ENCODE peak calls at places on chromosomes 12 and 14, in seven cellular contexts. G is retina; V is suprapubic skin; L is central memory CD4-positive, alpha-beta T cell; Y is D341Med; Q is amniotic stem cell; U is activated CD4-positive, alpha-beta T cell treated with anti-CD3 and anti-CD28 coated beads, Interleukin-2, amount 50 U/mL, for 1 hour. S is an unnamed sample.

GRCh38 chr14:50233335-50234250 is 2.2 kb upstream of the SOS2 start:
- DNase-seq in G (no peak), V (no peak), L (peak), Y (no peak), Q (no peak), U (peak), S (peak)

GRCh38 chr12:48307269-48307668 is 43.5 kb downstream of the ZNF641 start:
- DNase-seq in G (no peak), V (no peak), L (no peak), Y (no peak), Q (no peak), U (no peak), S (no peak)

GRCh38 chr12:92905258-92905810 is 23.8 kb downstream of the EEA1 start:
- DNase-seq in G (no peak), V (no peak), L (no peak), Y (no peak), Q (no peak), U (peak), S (no peak)

GRCh38 chr12:111653596-111653995 is 32.2 kb downstream of the BRAP start:
- DNase-seq in G (no peak), V (no peak), L (no peak), Y (no peak), Q (no peak), U (no peak), S (no peak)

GRCh38 chr12:52754135-52754534 is 23.0 kb downstream of the KRT76 start:
- DNase-seq in G (no peak), V (no peak), L (no peak), Y (no peak), Q (no peak), U (no peak), S (no peak)

GRCh38 chr12:5964913-5965900 is 20.1 kb upstream of the ANO2 start:
- DNase-seq in G (peak), V (no peak), L (no peak), Y (no peak), Q (no peak), U (no peak), S (no peak)

GRCh38 chr12:66008985-66009384 is 121.6 kb downstream of the LLPH start:
- DNase-seq in G (no peak), V (no peak), L (no peak), Y (no peak), Q (no peak), U (no peak), S (no peak)

GRCh38 chr12:51941011-51941561 is 10.4 kb upstream of the ACVR1B start:
- DNase-seq in G (peak), V (no peak), L (no peak), Y (peak), Q (peak), U (no peak), S (no peak)

GRCh38 chr14:103186894-103187586 is 63.8 kb downstream of the TNFAIP2 start:
- DNase-seq in G (peak), V (no peak), L (no peak), Y (no peak), Q (no peak), U (no peak), S (no peak)

GRCh38 chr12:61282790-61283575 is 977.2 kb upstream of the USP15 start:
- DNase-seq in G (no peak), V (no peak), L (no peak), Y (no peak), Q (no peak), U (no peak), S (no peak)

GRCh38 chr14:101980700-101981099 is 16.3 kb downstream of the DYNC1H1 start:
- DNase-seq in G (no peak), V (no peak), L (no peak), Y (no peak), Q (peak), U (no peak), S (no peak)

GRCh38 chr12:47989023-47989417 is 15.3 kb downstream of the COL2A1 start:
- DNase-seq in G (no peak), V (peak), L (no peak), Y (no peak), Q (no peak), U (no peak), S (no peak)

GRCh38 chr12:53513712-53514415 is 6.6 kb upstream of the NPFF start:
- DNase-seq in G (no peak), V (no peak), L (no peak), Y (no peak), Q (no peak), U (no peak), S (no peak)

GRCh38 chr12:56935157-56935556 is 949 bp upstream of the SDR9C7 start:
- DNase-seq in G (no peak), V (no peak), L (no peak), Y (no peak), Q (no peak), U (no peak), S (no peak)

GRCh38 chr12:1272132-1272531 is 281.1 kb downstream of the ERC1 start:
- DNase-seq in G (no peak), V (no peak), L (no peak), Y (no peak), Q (no peak), U (no peak), S (no peak)

GRCh38 chr14:101370593-101371569 is 190.4 kb upstream of the DIO3 start:
- DNase-seq in G (no peak), V (peak), L (no peak), Y (no peak), Q (no peak), U (no peak), S (no peak)

GRCh38 chr14:91315844-91316267 is 71.4 kb upstream of the GPR68 start:
- DNase-seq in G (no peak), V (no peak), L (peak), Y (no peak), Q (no peak), U (peak), S (peak)

GRCh38 chr12:106369624-106370346 is 12.2 kb downstream of the POLR3B start:
- DNase-seq in G (no peak), V (no peak), L (no peak), Y (no peak), Q (peak), U (no peak), S (no peak)

GRCh38 chr12:102602549-102602948 is 122.2 kb upstream of the IGF1 start:
- DNase-seq in G (no peak), V (no peak), L (no peak), Y (no peak), Q (no peak), U (no peak), S (no peak)

GRCh38 chr12:22856120-22856699 is 231.2 kb downstream of the ETNK1 start:
- DNase-seq in G (peak), V (no peak), L (no peak), Y (peak), Q (peak), U (no peak), S (no peak)

GRCh38 chr12:117031843-117032592 is 67.2 kb downstream of the TESC start:
- DNase-seq in G (no peak), V (peak), L (no peak), Y (no peak), Q (no peak), U (no peak), S (no peak)

GRCh38 chr12:62934799-62935674 is at the start of gene PPM1H:
- DNase-seq in G (peak), V (no peak), L (no peak), Y (peak), Q (no peak), U (peak), S (no peak)

GRCh38 chr14:76836029-76836630 is 9.9 kb downstream of the LRRC74A start:
- DNase-seq in G (no peak), V (no peak), L (no peak), Y (no peak), Q (no peak), U (no peak), S (no peak)

GRCh38 chr14:29755311-29756052 is 172.2 kb downstream of the PRKD1 start:
- DNase-seq in G (no peak), V (no peak), L (no peak), Y (no peak), Q (no peak), U (no peak), S (no peak)

GRCh38 chr14:69582207-69582606 is 7.5 kb upstream of the CCDC177 start:
- DNase-seq in G (no peak), V (no peak), L (no peak), Y (no peak), Q (no peak), U (no peak), S (no peak)

GRCh38 chr14:36938678-36939077 is 233.7 kb downstream of the SLC25A21 start:
- DNase-seq in G (no peak), V (no peak), L (no peak), Y (no peak), Q (no peak), U (no peak), S (no peak)

GRCh38 chr12:80702889-80703605 is 4.4 kb upstream of the MYF6 start:
- DNase-seq in G (no peak), V (no peak), L (no peak), Y (no peak), Q (no peak), U (no peak), S (no peak)

GRCh38 chr12:80187660-80188090 is 88.3 kb downstream of the OTOGL start:
- DNase-seq in G (no peak), V (no peak), L (no peak), Y (no peak), Q (no peak), U (no peak), S (no peak)

GRCh38 chr14:36756221-36756620 is 94.6 kb downstream of the PAX9 start:
- DNase-seq in G (peak), V (no peak), L (no peak), Y (no peak), Q (no peak), U (no peak), S (no peak)

GRCh38 chr12:109115404-109115757 is 1.0 kb upstream of the ACACB start:
- DNase-seq in G (no peak), V (no peak), L (no peak), Y (no peak), Q (no peak), U (no peak), S (no peak)

GRCh38 chr14:32468955-32469354 is 139.9 kb downstream of the AKAP6 start:
- DNase-seq in G (no peak), V (no peak), L (no peak), Y (no peak), Q (no peak), U (no peak), S (no peak)

GRCh38 chr12:47753021-47754001 is 5.4 kb downstream of the RAPGEF3 start:
- DNase-seq in G (no peak), V (peak), L (no peak), Y (no peak), Q (no peak), U (no peak), S (no peak)

GRCh38 chr12:63967781-63968180 is 123.3 kb downstream of the SRGAP1 start:
- DNase-seq in G (no peak), V (no peak), L (no peak), Y (no peak), Q (no peak), U (no peak), S (no peak)

GRCh38 chr12:89901906-89902648 is 193.4 kb upstream of the ATP2B1 start:
- DNase-seq in G (no peak), V (no peak), L (no peak), Y (no peak), Q (no peak), U (no peak), S (no peak)

GRCh38 chr12:94172031-94172430 is 23.7 kb downstream of the PLXNC1 start:
- DNase-seq in G (no peak), V (no peak), L (no peak), Y (no peak), Q (no peak), U (no peak), S (no peak)

GRCh38 chr14:93106541-93107156 is 9.1 kb downstream of the ITPK1 start:
- DNase-seq in G (no peak), V (no peak), L (no peak), Y (no peak), Q (no peak), U (no peak), S (no peak)